ENCODE peak calls at places on chromosomes 13 and 19, in eight cellular contexts. K is CD4-positive, alpha-beta T cell; L is left cardiac atrium; M is stimulated activated CD8-positive, alpha-beta memory T cell treated with anti-CD3 and anti-CD28 coated beads, Interleukin-7, amount 100 ng/mL, for 24 hours; I is mucosa of descending colon; B is stimulated activated effector memory CD8-positive, alpha-beta T cell treated with anti-CD3 and anti-CD28 coated beads, Interleukin-12 subunit alpha, Interleukin-12 subunit beta, amount 100 ng/mL, for 72 hours; O is stimulated activated CD4-positive, alpha-beta T cell treated with anti-CD3 and anti-CD28 coated beads, Interleukin-4, amount 100 ng/mL, for 24 hours; S is HFF-Myc. J is an unnamed sample.

GRCh38 chr19:34430738-34431625 is 2.8 kb downstream of the UBA2 start:
- DNase-seq in K (peak; percentile 7), L (no peak), M (no peak), I (no peak), B (no peak), O (peak; percentile 54), S (peak; percentile 33), J (no peak)

GRCh38 chr19:4577020-4577782 is 17.7 kb upstream of the SEMA6B start:
- DNase-seq in K (no peak), L (no peak), M (no peak), I (no peak), B (no peak), O (no peak), S (no peak), J (no peak)

GRCh38 chr19:31344403-31344802 is 4.8 kb downstream of the TSHZ3 start:
- DNase-seq in K (no peak), L (no peak), M (no peak), I (no peak), B (no peak), O (no peak), S (no peak), J (no peak)

GRCh38 chr13:51317262-51317661 is 22.2 kb upstream of the SERPINE3 start:
- DNase-seq in K (no peak), L (no peak), M (no peak), I (no peak), B (no peak), O (no peak), S (no peak), J (no peak)

GRCh38 chr13:27044837-27045570 is 126.6 kb downstream of the USP12 start:
- DNase-seq in K (no peak), L (no peak), M (no peak), I (no peak), B (no peak), O (no peak), S (no peak), J (no peak)

GRCh38 chr19:40717325-40717879 is 490 bp downstream of the ITPKC start:
- DNase-seq in K (no peak), L (no peak), M (no peak), I (no peak), B (no peak), O (no peak), S (no peak), J (no peak)

GRCh38 chr13:44685641-44686040 is 109.5 kb upstream of the TSC22D1 start:
- DNase-seq in K (no peak), L (no peak), M (no peak), I (no peak), B (no peak), O (no peak), S (no peak), J (no peak)

GRCh38 chr13:112774448-112774792 is 84.6 kb downstream of the ATP11A start:
- DNase-seq in K (no peak), L (no peak), M (no peak), I (no peak), B (no peak), O (no peak), S (no peak), J (no peak)

GRCh38 chr13:26601669-26602068 is 44.2 kb downstream of the WASF3 start:
- DNase-seq in K (no peak), L (no peak), M (no peak), I (no peak), B (no peak), O (no peak), S (peak; percentile 52), J (no peak)

GRCh38 chr19:32165750-32166149 is 179.7 kb upstream of the ZNF507 start:
- DNase-seq in K (no peak), L (no peak), M (no peak), I (no peak), B (no peak), O (no peak), S (no peak), J (no peak)

GRCh38 chr13:43289458-43290255 is 266.3 kb downstream of the DNAJC15 start:
- DNase-seq in K (no peak), L (no peak), M (no peak), I (no peak), B (no peak), O (no peak), S (no peak), J (no peak)

GRCh38 chr19:3880471-3881271 is at the start of gene ATCAY:
- DNase-seq in K (no peak), L (no peak), M (no peak), I (no peak), B (no peak), O (no peak), S (no peak), J (no peak)

GRCh38 chr19:19256072-19256969 is 16.8 kb downstream of the TM6SF2 start:
- DNase-seq in K (no peak), L (no peak), M (no peak), I (no peak), B (no peak), O (no peak), S (no peak), J (no peak)

GRCh38 chr13:18947376-18947977 is 234.1 kb downstream of the TUBA3C start:
- DNase-seq in K (no peak), L (no peak), M (no peak), I (no peak), B (no peak), O (no peak), S (no peak), J (no peak)

GRCh38 chr19:1309977-1310852 is 24.5 kb downstream of the EFNA2 start:
- DNase-seq in K (no peak), L (no peak), M (no peak), I (no peak), B (no peak), O (no peak), S (no peak), J (no peak)

GRCh38 chr13:33150146-33150545 is 133.9 kb downstream of the KL start:
- DNase-seq in K (no peak), L (no peak), M (no peak), I (no peak), B (no peak), O (no peak), S (no peak), J (no peak)

GRCh38 chr13:29676941-29677452 is 81.5 kb upstream of the SLC7A1 start:
- DNase-seq in K (no peak), L (no peak), M (no peak), I (peak; percentile 47), B (no peak), O (no peak), S (no peak), J (no peak)

GRCh38 chr13:79987323-79987722 is 353.6 kb downstream of the SPRY2 start:
- DNase-seq in K (no peak), L (no peak), M (no peak), I (no peak), B (no peak), O (no peak), S (no peak), J (no peak)

GRCh38 chr19:3142938-3143337 is 7.1 kb downstream of the GNA15 start:
- DNase-seq in K (no peak), L (no peak), M (no peak), I (no peak), B (no peak), O (no peak), S (no peak), J (no peak)

GRCh38 chr13:77172650-77173049 is 145.7 kb upstream of the FBXL3 start:
- DNase-seq in K (no peak), L (no peak), M (no peak), I (no peak), B (no peak), O (no peak), S (no peak), J (no peak)